ENCODE peak calls at places on chromosomes 12 and 14, in seven cellular contexts. One of them, this sample, is unnamed.
A peak's percentile ranks its signal among the peaks of the same experiment; 100 is the strongest.

GRCh38 chr12:56082967-56083366 is 3.0 kb downstream of the ERBB3 start:
- DNase-seq in uterus: no peak
- DNase-seq in fibroblast of lung: no peak
- DNase-seq in brain microvascular endothelial cell: no peak
- DNase-seq in pancreas: no peak
- DNase-seq in GM12865: no peak
- DNase-seq in body of pancreas: no peak
- DNase-seq in this sample: no peak

GRCh38 chr12:115998119-115998633 is 279.3 kb downstream of the MED13L start:
- DNase-seq in uterus: no peak
- DNase-seq in fibroblast of lung: peak; percentile 76
- DNase-seq in brain microvascular endothelial cell: peak; percentile 33
- DNase-seq in pancreas: no peak
- DNase-seq in GM12865: peak; percentile 53
- DNase-seq in body of pancreas: no peak
- DNase-seq in this sample: peak; percentile 20

GRCh38 chr14:73976150-73976549 is 26.0 kb downstream of the COQ6 start:
- DNase-seq in uterus: no peak
- DNase-seq in fibroblast of lung: no peak
- DNase-seq in brain microvascular endothelial cell: no peak
- DNase-seq in pancreas: no peak
- DNase-seq in GM12865: no peak
- DNase-seq in body of pancreas: no peak
- DNase-seq in this sample: no peak

GRCh38 chr14:25394356-25394755 is 344.4 kb upstream of the STXBP6 start:
- DNase-seq in uterus: no peak
- DNase-seq in fibroblast of lung: no peak
- DNase-seq in brain microvascular endothelial cell: no peak
- DNase-seq in pancreas: no peak
- DNase-seq in GM12865: no peak
- DNase-seq in body of pancreas: no peak
- DNase-seq in this sample: no peak

GRCh38 chr12:86233126-86233525 is 23.1 kb downstream of the MGAT4C start:
- DNase-seq in uterus: no peak
- DNase-seq in fibroblast of lung: peak; percentile 15
- DNase-seq in brain microvascular endothelial cell: no peak
- DNase-seq in pancreas: no peak
- DNase-seq in GM12865: no peak
- DNase-seq in body of pancreas: no peak
- DNase-seq in this sample: no peak

GRCh38 chr12:52836042-52836466 is 1.9 kb upstream of the KRT79 start:
- DNase-seq in uterus: no peak
- DNase-seq in fibroblast of lung: no peak
- DNase-seq in brain microvascular endothelial cell: peak; percentile 86
- DNase-seq in pancreas: no peak
- DNase-seq in GM12865: no peak
- DNase-seq in body of pancreas: no peak
- DNase-seq in this sample: no peak

GRCh38 chr12:48441122-48441521 is 31.2 kb upstream of the ANP32D start:
- DNase-seq in uterus: no peak
- DNase-seq in fibroblast of lung: no peak
- DNase-seq in brain microvascular endothelial cell: peak; percentile 2
- DNase-seq in pancreas: no peak
- DNase-seq in GM12865: no peak
- DNase-seq in body of pancreas: no peak
- DNase-seq in this sample: no peak

GRCh38 chr12:6392499-6392898 is 8.5 kb downstream of the LTBR start:
- DNase-seq in uterus: peak; percentile 52
- DNase-seq in fibroblast of lung: no peak
- DNase-seq in brain microvascular endothelial cell: no peak
- DNase-seq in pancreas: no peak
- DNase-seq in GM12865: no peak
- DNase-seq in body of pancreas: peak; percentile 52
- DNase-seq in this sample: no peak

GRCh38 chr12:12505544-12506501 is 56.8 kb downstream of the DUSP16 start:
- DNase-seq in uterus: peak; percentile 30
- DNase-seq in fibroblast of lung: peak; percentile 73
- DNase-seq in brain microvascular endothelial cell: peak; percentile 24
- DNase-seq in pancreas: no peak
- DNase-seq in GM12865: peak; percentile 86
- DNase-seq in body of pancreas: no peak
- DNase-seq in this sample: peak; percentile 41

GRCh38 chr12:117680311-117680710 is 288.5 kb downstream of the KSR2 start:
- DNase-seq in uterus: no peak
- DNase-seq in fibroblast of lung: no peak
- DNase-seq in brain microvascular endothelial cell: no peak
- DNase-seq in pancreas: no peak
- DNase-seq in GM12865: no peak
- DNase-seq in body of pancreas: no peak
- DNase-seq in this sample: no peak

GRCh38 chr14:92489394-92490238 is 24.0 kb upstream of the RIN3 start:
- DNase-seq in uterus: no peak
- DNase-seq in fibroblast of lung: no peak
- DNase-seq in brain microvascular endothelial cell: no peak
- DNase-seq in pancreas: no peak
- DNase-seq in GM12865: no peak
- DNase-seq in body of pancreas: no peak
- DNase-seq in this sample: no peak

GRCh38 chr12:100427078-100427477 is 46.6 kb upstream of the NR1H4 start:
- DNase-seq in uterus: no peak
- DNase-seq in fibroblast of lung: peak; percentile 50
- DNase-seq in brain microvascular endothelial cell: peak; percentile 67
- DNase-seq in pancreas: no peak
- DNase-seq in GM12865: no peak
- DNase-seq in body of pancreas: no peak
- DNase-seq in this sample: peak; percentile 84

GRCh38 chr12:53994691-53995310 is 5.2 kb upstream of the HOXC9 start:
- DNase-seq in uterus: no peak
- DNase-seq in fibroblast of lung: no peak
- DNase-seq in brain microvascular endothelial cell: no peak
- DNase-seq in pancreas: peak; percentile 14
- DNase-seq in GM12865: no peak
- DNase-seq in body of pancreas: no peak
- DNase-seq in this sample: no peak

GRCh38 chr12:2791086-2791485 is 3.7 kb upstream of the FKBP4 start:
- DNase-seq in uterus: no peak
- DNase-seq in fibroblast of lung: no peak
- DNase-seq in brain microvascular endothelial cell: no peak
- DNase-seq in pancreas: no peak
- DNase-seq in GM12865: no peak
- DNase-seq in body of pancreas: no peak
- DNase-seq in this sample: no peak

GRCh38 chr14:20667957-20668356 is 16.4 kb upstream of the RNASE4 start:
- DNase-seq in uterus: no peak
- DNase-seq in fibroblast of lung: no peak
- DNase-seq in brain microvascular endothelial cell: no peak
- DNase-seq in pancreas: no peak
- DNase-seq in GM12865: peak; percentile 93
- DNase-seq in body of pancreas: no peak
- DNase-seq in this sample: no peak

GRCh38 chr12:56387152-56387551 is 24.5 kb upstream of the APOF start:
- DNase-seq in uterus: no peak
- DNase-seq in fibroblast of lung: peak; percentile 28
- DNase-seq in brain microvascular endothelial cell: peak; percentile 14
- DNase-seq in pancreas: no peak
- DNase-seq in GM12865: no peak
- DNase-seq in body of pancreas: no peak
- DNase-seq in this sample: no peak

GRCh38 chr12:32765906-32766305 is 10.2 kb upstream of the YARS2 start:
- DNase-seq in uterus: no peak
- DNase-seq in fibroblast of lung: peak; percentile 33
- DNase-seq in brain microvascular endothelial cell: no peak
- DNase-seq in pancreas: no peak
- DNase-seq in GM12865: no peak
- DNase-seq in body of pancreas: no peak
- DNase-seq in this sample: no peak

GRCh38 chr12:47773062-47773857 is at the start of gene SLC48A1:
- DNase-seq in uterus: peak; percentile 58
- DNase-seq in fibroblast of lung: peak; percentile 41
- DNase-seq in brain microvascular endothelial cell: no peak
- DNase-seq in pancreas: peak; percentile 87
- DNase-seq in GM12865: peak; percentile 75
- DNase-seq in body of pancreas: peak; percentile 85
- DNase-seq in this sample: no peak

GRCh38 chr12:108768591-108769500 is 37.5 kb upstream of the CORO1C start:
- DNase-seq in uterus: no peak
- DNase-seq in fibroblast of lung: no peak
- DNase-seq in brain microvascular endothelial cell: no peak
- DNase-seq in pancreas: peak; percentile 73
- DNase-seq in GM12865: peak; percentile 46
- DNase-seq in body of pancreas: peak; percentile 71
- DNase-seq in this sample: no peak

GRCh38 chr12:55063291-55063690 is 43.5 kb downstream of the NEUROD4 start:
- DNase-seq in uterus: no peak
- DNase-seq in fibroblast of lung: no peak
- DNase-seq in brain microvascular endothelial cell: no peak
- DNase-seq in pancreas: no peak
- DNase-seq in GM12865: no peak
- DNase-seq in body of pancreas: no peak
- DNase-seq in this sample: no peak

GRCh38 chr12:6181583-6182278 is 18.5 kb upstream of the CD9 start:
- DNase-seq in uterus: no peak
- DNase-seq in fibroblast of lung: peak; percentile 40
- DNase-seq in brain microvascular endothelial cell: no peak
- DNase-seq in pancreas: no peak
- DNase-seq in GM12865: no peak
- DNase-seq in body of pancreas: no peak
- DNase-seq in this sample: no peak

GRCh38 chr14:94320243-94320642 is 2.9 kb downstream of the SERPINA6 start:
- DNase-seq in uterus: no peak
- DNase-seq in fibroblast of lung: no peak
- DNase-seq in brain microvascular endothelial cell: no peak
- DNase-seq in pancreas: no peak
- DNase-seq in GM12865: peak; percentile 35
- DNase-seq in body of pancreas: peak; percentile 12
- DNase-seq in this sample: no peak

GRCh38 chr14:21997300-21997699 is 323.7 kb upstream of the OR4E1 start:
- DNase-seq in uterus: no peak
- DNase-seq in fibroblast of lung: no peak
- DNase-seq in brain microvascular endothelial cell: peak; percentile 20
- DNase-seq in pancreas: no peak
- DNase-seq in GM12865: peak; percentile 26
- DNase-seq in body of pancreas: no peak
- DNase-seq in this sample: peak; percentile 3
- H3K4me3 ChIP-seq in uterus: no peak overlapping the region
- H3K4me3 ChIP-seq in fibroblast of lung: no peak overlapping the region
- H3K4me3 ChIP-seq in brain microvascular endothelial cell: no peak overlapping the region
- H3K4me3 ChIP-seq in pancreas: no peak overlapping the region
- H3K4me3 ChIP-seq in GM12865: no peak overlapping the region
- H3K4me3 ChIP-seq in body of pancreas: no peak overlapping the region
- H3K4me3 ChIP-seq in this sample: no peak overlapping the region

GRCh38 chr12:1493781-1494180 is 100.6 kb downstream of the FBXL14 start:
- DNase-seq in uterus: no peak
- DNase-seq in fibroblast of lung: no peak
- DNase-seq in brain microvascular endothelial cell: no peak
- DNase-seq in pancreas: no peak
- DNase-seq in GM12865: no peak
- DNase-seq in body of pancreas: no peak
- DNase-seq in this sample: no peak

GRCh38 chr12:1494856-1495255 is 99.5 kb downstream of the FBXL14 start:
- DNase-seq in uterus: no peak
- DNase-seq in fibroblast of lung: no peak
- DNase-seq in brain microvascular endothelial cell: no peak
- DNase-seq in pancreas: no peak
- DNase-seq in GM12865: no peak
- DNase-seq in body of pancreas: no peak
- DNase-seq in this sample: no peak

GRCh38 chr12:1491983-1492697 is 102.2 kb downstream of the FBXL14 start:
- DNase-seq in uterus: no peak
- DNase-seq in fibroblast of lung: no peak
- DNase-seq in brain microvascular endothelial cell: no peak
- DNase-seq in pancreas: no peak
- DNase-seq in GM12865: no peak
- DNase-seq in body of pancreas: no peak
- DNase-seq in this sample: no peak

GRCh38 chr12:1488908-1489381 is 105.4 kb downstream of the FBXL14 start:
- DNase-seq in uterus: no peak
- DNase-seq in fibroblast of lung: peak; percentile 40
- DNase-seq in brain microvascular endothelial cell: no peak
- DNase-seq in pancreas: no peak
- DNase-seq in GM12865: no peak
- DNase-seq in body of pancreas: no peak
- DNase-seq in this sample: no peak
- TF ChIP-seq CTCF in uterus: no peak
- TF ChIP-seq CTCF in fibroblast of lung: no peak
- TF ChIP-seq CTCF in brain microvascular endothelial cell: no peak
- TF ChIP-seq CTCF in pancreas: no peak
- TF ChIP-seq CTCF in GM12865: no peak
- TF ChIP-seq CTCF in body of pancreas: no peak
- TF ChIP-seq CTCF in this sample: no peak

GRCh38 chr12:95213119-95213518 is 4.1 kb downstream of the FGD6 start:
- DNase-seq in uterus: no peak
- DNase-seq in fibroblast of lung: no peak
- DNase-seq in brain microvascular endothelial cell: no peak
- DNase-seq in pancreas: no peak
- DNase-seq in GM12865: no peak
- DNase-seq in body of pancreas: no peak
- DNase-seq in this sample: no peak
- H3K4me3 ChIP-seq in uterus: no peak overlapping the region
- H3K4me3 ChIP-seq in fibroblast of lung: no peak overlapping the region
- H3K4me3 ChIP-seq in brain microvascular endothelial cell: no peak overlapping the region
- H3K4me3 ChIP-seq in pancreas: no peak overlapping the region
- H3K4me3 ChIP-seq in GM12865: peak overlapping the region; percentile 89
- H3K4me3 ChIP-seq in body of pancreas: no peak overlapping the region
- H3K4me3 ChIP-seq in this sample: no peak overlapping the region

GRCh38 chr12:118714500-118714899 is 266.8 kb upstream of the SRRM4 start:
- DNase-seq in uterus: no peak
- DNase-seq in fibroblast of lung: no peak
- DNase-seq in brain microvascular endothelial cell: no peak
- DNase-seq in pancreas: no peak
- DNase-seq in GM12865: no peak
- DNase-seq in body of pancreas: no peak
- DNase-seq in this sample: no peak

GRCh38 chr12:118711185-118711584 is 270.2 kb upstream of the SRRM4 start:
- DNase-seq in uterus: no peak
- DNase-seq in fibroblast of lung: no peak
- DNase-seq in brain microvascular endothelial cell: no peak
- DNase-seq in pancreas: no peak
- DNase-seq in GM12865: no peak
- DNase-seq in body of pancreas: no peak
- DNase-seq in this sample: no peak

GRCh38 chr12:118715647-118716046 is 265.7 kb upstream of the SRRM4 start:
- DNase-seq in uterus: no peak
- DNase-seq in fibroblast of lung: no peak
- DNase-seq in brain microvascular endothelial cell: no peak
- DNase-seq in pancreas: no peak
- DNase-seq in GM12865: no peak
- DNase-seq in body of pancreas: no peak
- DNase-seq in this sample: no peak

DNA sequence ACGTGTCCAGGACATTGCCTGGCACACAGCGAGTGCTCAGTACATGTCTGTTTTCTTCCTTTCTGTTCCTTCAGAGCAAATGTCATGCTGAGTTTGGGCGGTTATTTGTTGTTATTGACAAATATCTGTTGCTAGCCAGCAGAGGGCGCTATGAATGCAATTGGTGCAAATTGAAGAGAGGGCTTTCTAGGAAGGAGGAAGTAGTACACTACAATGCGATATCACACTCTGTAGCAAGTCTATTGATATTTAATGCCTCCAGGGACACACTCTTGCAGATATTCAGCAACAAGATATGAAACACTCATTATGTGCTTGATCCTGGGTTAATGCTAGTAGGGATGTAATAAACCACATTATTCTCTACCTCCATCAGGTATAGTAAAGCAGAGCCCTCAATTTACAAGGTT is 267.3 kb upstream of the SRRM4 start:
- DNase-seq in uterus: no peak
- DNase-seq in fibroblast of lung: no peak
- DNase-seq in brain microvascular endothelial cell: no peak
- DNase-seq in pancreas: peak; percentile 15
- DNase-seq in GM12865: peak; percentile 69
- DNase-seq in body of pancreas: peak; percentile 20
- DNase-seq in this sample: no peak
- TF ChIP-seq CTCF in uterus: no peak
- TF ChIP-seq CTCF in fibroblast of lung: no peak
- TF ChIP-seq CTCF in brain microvascular endothelial cell: peak; percentile 14
- TF ChIP-seq CTCF in pancreas: no peak
- TF ChIP-seq CTCF in GM12865: peak; percentile 65
- TF ChIP-seq CTCF in body of pancreas: peak; percentile 28
- TF ChIP-seq CTCF in this sample: peak; percentile 42